ENCODE peak calls at places on chromosomes 5 and 9, in five cellular contexts. R, L, T, S and I are unnamed samples.

GRCh38 chr5:147898875-147899401 is 7.4 kb downstream of the C5orf46 start:
- DNase-seq in L (no peak), T (no peak), S (peak), R (no peak), I (no peak)

GRCh38 chr9:100150209-100150608 is 51.2 kb downstream of the INVS start:
- DNase-seq in S (no peak), T (no peak), L (no peak), R (no peak), I (no peak)

GRCh38 chr9:16236882-16237281 is 633.6 kb downstream of the BNC2 start:
- DNase-seq in T (no peak), R (no peak), S (no peak), L (no peak), I (no peak)

GRCh38 chr5:73826761-73827450 is 200.9 kb downstream of the ARHGEF28 start:
- DNase-seq in R (peak), T (no peak), L (no peak), S (peak), I (no peak)

GRCh38 chr5:78661691-78662090 is 13.1 kb upstream of the LHFPL2 start:
- DNase-seq in S (no peak), T (no peak), L (no peak), R (no peak), I (no peak)

GRCh38 chr5:51373880-51374523 is 9.2 kb upstream of the ISL1 start:
- DNase-seq in L (no peak), S (no peak), R (no peak), T (no peak), I (peak)

GRCh38 chr5:83340511-83340918 is 131.0 kb upstream of the VCAN start:
- DNase-seq in T (peak), R (no peak), L (no peak), S (no peak), I (no peak)

GRCh38 chr5:150146862-150147579 is 8.6 kb downstream of the PDGFRB start:
- DNase-seq in R (no peak), L (no peak), S (no peak), T (no peak), I (no peak)

GRCh38 chr5:175878021-175878420 is 6.6 kb downstream of the CPLX2 start:
- DNase-seq in L (no peak), R (no peak), T (no peak), S (no peak), I (no peak)

GRCh38 chr5:89255845-89256463 is 373.0 kb upstream of the MEF2C start:
- DNase-seq in T (no peak), L (no peak), R (no peak), S (peak), I (peak)

GRCh38 chr9:137147793-137148160 is 8.8 kb downstream of the GRIN1 start:
- DNase-seq in S (no peak), L (no peak), R (no peak), T (no peak), I (no peak)

GRCh38 chr9:96293481-96293880 is 8.5 kb downstream of the HSD17B3 start:
- DNase-seq in S (no peak), T (no peak), R (no peak), L (no peak), I (peak)

GRCh38 chr9:130045657-130046450 is 2.9 kb upstream of the FNBP1 start:
- DNase-seq in S (no peak), L (no peak), T (no peak), R (no peak), I (no peak)

GRCh38 chr9:91427873-91428272 is 4.2 kb upstream of the NFIL3 start:
- DNase-seq in R (peak), L (no peak), T (no peak), S (peak), I (no peak)

GRCh38 chr5:168324864-168325615 is 33.6 kb downstream of the WWC1 start:
- DNase-seq in L (peak), S (peak), T (no peak), R (no peak), I (no peak)

GRCh38 chr5:73812457-73812856 is 186.5 kb downstream of the ARHGEF28 start:
- DNase-seq in S (no peak), R (no peak), L (no peak), T (no peak), I (no peak)

GRCh38 chr5:98899456-98899855 is 29.4 kb downstream of the CHD1 start:
- DNase-seq in L (no peak), S (no peak), R (no peak), T (no peak), I (no peak)

GRCh38 chr5:111345731-111346130 is 121.5 kb downstream of the CAMK4 start:
- DNase-seq in T (no peak), S (no peak), L (no peak), R (no peak), I (no peak)

GRCh38 chr9:133946840-133947486 is 45.2 kb downstream of the VAV2 start:
- DNase-seq in T (no peak), L (no peak), R (no peak), S (no peak), I (no peak)

GRCh38 chr5:127299678-127300077 is 9.1 kb downstream of the MEGF10 start:
- DNase-seq in S (no peak), R (no peak), L (no peak), T (no peak), I (no peak)

GRCh38 chr9:137709411-137710101 is 90.8 kb downstream of the EHMT1 start:
- DNase-seq in S (no peak), L (no peak), R (no peak), T (no peak), I (no peak)

GRCh38 chr9:114198249-114199040 is 43.1 kb downstream of the COL27A1 start:
- DNase-seq in S (no peak), R (no peak), L (no peak), T (no peak), I (no peak)

GRCh38 chr5:113678924-113679575 is 165.6 kb downstream of the YTHDC2 start:
- DNase-seq in R (no peak), L (no peak), T (peak), S (peak), I (peak)

GRCh38 chr9:80954521-80954920 is 734.8 kb downstream of the TLE1 start:
- DNase-seq in L (no peak), S (no peak), R (no peak), T (no peak), I (no peak)

GRCh38 chr9:124366476-124367220 is 48.6 kb downstream of the PSMB7 start:
- DNase-seq in R (no peak), L (no peak), S (no peak), T (no peak), I (no peak)

GRCh38 chr9:85258823-85259370 is 482.9 kb downstream of the AGTPBP1 start:
- DNase-seq in R (peak), L (peak), T (no peak), S (peak), I (peak)

GRCh38 chr5:151151263-151151660 is 6.3 kb downstream of the ANXA6 start:
- DNase-seq in R (no peak), S (no peak), L (no peak), T (no peak), I (no peak)

GRCh38 chr5:53035868-53036381 is 46.8 kb downstream of the ITGA2 start:
- DNase-seq in R (no peak), S (peak), T (no peak), L (no peak), I (no peak)

GRCh38 chr5:175479125-175479881 is 943 bp downstream of the SFXN1 start:
- DNase-seq in S (no peak), L (no peak), R (no peak), T (no peak), I (no peak)

GRCh38 chr5:149002053-149002452 is 60.8 kb downstream of the SH3TC2 start:
- DNase-seq in S (peak), R (peak), L (no peak), T (no peak), I (peak)

GRCh38 chr5:56814963-56815656 is at the start of gene MAP3K1:
- DNase-seq in L (peak), S (peak), R (peak), T (peak), I (peak)

GRCh38 chr9:27527702-27528277 is 1.8 kb downstream of the MOB3B start:
- DNase-seq in S (no peak), T (no peak), R (peak), L (no peak), I (no peak)
- H3K27ac ChIP-seq in S (no peak), T (no peak), R (peak), L (peak), I (no peak)

GRCh38 chr9:32526042-32526706 is at the start of gene RIGI:
- DNase-seq in R (peak), S (peak), L (peak), T (peak), I (peak)

GRCh38 chr9:32526707-32527048 is 682 bp upstream of the RIGI start:
- DNase-seq in L (no peak), R (no peak), S (no peak), T (no peak), I (no peak)

GRCh38 chr9:32524558-32525461 is 1.2 kb downstream of the RIGI start:
- DNase-seq in T (peak), L (peak), S (no peak), R (peak), I (no peak)

GRCh38 chr9:32525506-32525905 is 490 bp downstream of the RIGI start:
- DNase-seq in S (no peak), T (no peak), R (peak), L (no peak), I (no peak)

DNA sequence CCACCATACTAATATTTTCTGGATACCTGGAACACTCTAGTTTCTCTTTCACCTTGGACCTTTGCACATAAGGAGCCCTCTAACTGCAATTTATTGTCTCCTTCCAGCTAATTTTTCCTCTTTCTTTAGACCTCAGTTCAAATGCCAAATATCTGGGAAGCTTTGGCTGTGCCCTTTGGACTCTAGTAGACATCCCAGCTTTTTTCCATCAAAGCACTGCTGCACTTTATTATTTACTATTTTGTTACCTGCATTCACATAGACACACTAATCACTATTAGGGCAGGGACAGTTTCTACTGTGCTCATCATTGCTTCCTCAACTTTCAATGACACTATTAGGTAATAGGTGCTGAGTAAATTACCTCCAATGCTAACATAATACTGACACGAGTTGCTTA is 2.1 kb downstream of the RIGI start:
- DNase-seq in S (no peak), T (no peak), R (no peak), L (no peak), I (no peak)
- H3K27ac ChIP-seq in S (no peak), T (peak), R (no peak), L (no peak), I (no peak)

GRCh38 chr5:141780240-141780951 is 97.8 kb downstream of the PCDH1 start:
- DNase-seq in T (no peak), S (no peak), R (no peak), L (no peak), I (no peak)
- H3K27ac ChIP-seq in T (no peak), S (no peak), R (no peak), L (no peak), I (no peak)

DNA sequence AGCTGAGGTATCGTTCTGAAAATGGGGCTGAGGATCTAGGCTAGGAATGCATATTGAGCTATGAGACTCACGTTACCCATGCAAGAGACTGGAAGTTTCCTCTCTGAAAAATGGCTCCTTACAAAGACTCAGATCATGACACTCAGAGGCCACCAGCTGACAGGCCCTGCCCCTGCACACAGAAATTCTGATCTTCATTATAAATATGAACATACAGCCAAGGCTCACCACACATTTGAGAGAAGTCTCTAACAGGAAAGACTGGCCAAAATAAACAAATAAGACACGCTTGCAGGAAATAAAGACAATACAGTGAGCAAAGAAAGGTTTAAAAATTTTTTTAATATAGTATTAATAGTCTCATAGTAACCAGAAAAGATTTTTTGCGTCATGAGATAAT is 365.9 kb downstream of the NFIB start:
- DNase-seq in S (no peak), L (no peak), R (no peak), T (no peak), I (no peak)
- H3K27ac ChIP-seq in S (no peak), L (no peak), R (no peak), T (no peak), I (no peak)

GRCh38 chr5:180377556-180378197 is 24.5 kb upstream of the GFPT2 start:
- DNase-seq in T (no peak), R (no peak), S (no peak), L (no peak), I (no peak)
- H3K27ac ChIP-seq in T (no peak), R (no peak), S (no peak), L (no peak), I (no peak)